ENCODE peak calls at places on chromosomes 13 and 19, in eight cellular contexts. One of them, this sample, is unnamed.

GRCh38 chr13:50712469-50712868 is 131.0 kb downstream of the DLEU7 start:
- DNase-seq in type B pancreatic cell: no peak
- DNase-seq in stomach: no peak
- DNase-seq in tibial nerve: no peak
- DNase-seq in B cell: no peak
- DNase-seq in tibial artery: no peak
- DNase-seq in endothelial cell of umbilical vein: no peak
- DNase-seq in cardiac fibroblast: no peak
- DNase-seq in this sample: no peak

GRCh38 chr13:51674276-51674675 is 90.0 kb downstream of the WDFY2 start:
- DNase-seq in type B pancreatic cell: no peak
- DNase-seq in stomach: peak; percentile 89
- DNase-seq in tibial nerve: no peak
- DNase-seq in B cell: no peak
- DNase-seq in tibial artery: no peak
- DNase-seq in endothelial cell of umbilical vein: no peak
- DNase-seq in cardiac fibroblast: no peak
- DNase-seq in this sample: no peak

GRCh38 chr13:113157929-113158747 is at the start of gene PROZ:
- DNase-seq in type B pancreatic cell: peak; percentile 8
- DNase-seq in stomach: no peak
- DNase-seq in tibial nerve: no peak
- DNase-seq in B cell: no peak
- DNase-seq in tibial artery: no peak
- DNase-seq in endothelial cell of umbilical vein: no peak
- DNase-seq in cardiac fibroblast: no peak
- DNase-seq in this sample: no peak

GRCh38 chr19:51687791-51688664 is 5.1 kb upstream of the SPACA6 start:
- DNase-seq in type B pancreatic cell: no peak
- DNase-seq in stomach: peak; percentile 32
- DNase-seq in tibial nerve: peak; percentile 39
- DNase-seq in B cell: no peak
- DNase-seq in tibial artery: peak; percentile 90
- DNase-seq in endothelial cell of umbilical vein: peak; percentile 54
- DNase-seq in cardiac fibroblast: peak; percentile 67
- DNase-seq in this sample: no peak

GRCh38 chr13:45473627-45474026 is 8.9 kb downstream of the COG3 start:
- DNase-seq in type B pancreatic cell: no peak
- DNase-seq in stomach: no peak
- DNase-seq in tibial nerve: no peak
- DNase-seq in B cell: no peak
- DNase-seq in tibial artery: no peak
- DNase-seq in endothelial cell of umbilical vein: no peak
- DNase-seq in cardiac fibroblast: no peak
- DNase-seq in this sample: peak; percentile 36

GRCh38 chr13:23321534-23322241 is 111.8 kb downstream of the SACS start:
- DNase-seq in type B pancreatic cell: no peak
- DNase-seq in stomach: no peak
- DNase-seq in tibial nerve: no peak
- DNase-seq in B cell: no peak
- DNase-seq in tibial artery: peak; percentile 74
- DNase-seq in endothelial cell of umbilical vein: peak; percentile 92
- DNase-seq in cardiac fibroblast: peak; percentile 98
- DNase-seq in this sample: peak; percentile 54

GRCh38 chr19:49911381-49912145 is 14.9 kb upstream of the IL4I1 start:
- DNase-seq in type B pancreatic cell: no peak
- DNase-seq in stomach: no peak
- DNase-seq in tibial nerve: no peak
- DNase-seq in B cell: no peak
- DNase-seq in tibial artery: no peak
- DNase-seq in endothelial cell of umbilical vein: peak; percentile 41
- DNase-seq in cardiac fibroblast: peak; percentile 20
- DNase-seq in this sample: peak; percentile 92

GRCh38 chr13:32527151-32527550 is 11.4 kb downstream of the N4BP2L2 start:
- DNase-seq in type B pancreatic cell: no peak
- DNase-seq in stomach: no peak
- DNase-seq in tibial nerve: no peak
- DNase-seq in B cell: no peak
- DNase-seq in tibial artery: no peak
- DNase-seq in endothelial cell of umbilical vein: no peak
- DNase-seq in cardiac fibroblast: no peak
- DNase-seq in this sample: no peak

GRCh38 chr19:11164879-11165406 is 9.4 kb upstream of the SPC24 start:
- DNase-seq in type B pancreatic cell: no peak
- DNase-seq in stomach: peak; percentile 65
- DNase-seq in tibial nerve: peak; percentile 75
- DNase-seq in B cell: no peak
- DNase-seq in tibial artery: peak; percentile 96
- DNase-seq in endothelial cell of umbilical vein: peak; percentile 51
- DNase-seq in cardiac fibroblast: peak; percentile 95
- DNase-seq in this sample: no peak

GRCh38 chr19:18442941-18443340 is 5.0 kb upstream of the ISYNA1 start:
- DNase-seq in type B pancreatic cell: no peak
- DNase-seq in stomach: no peak
- DNase-seq in tibial nerve: no peak
- DNase-seq in B cell: no peak
- DNase-seq in tibial artery: no peak
- DNase-seq in endothelial cell of umbilical vein: no peak
- DNase-seq in cardiac fibroblast: no peak
- DNase-seq in this sample: no peak

GRCh38 chr13:24671367-24672117 is 8.7 kb upstream of the ATP12A start:
- DNase-seq in type B pancreatic cell: no peak
- DNase-seq in stomach: no peak
- DNase-seq in tibial nerve: no peak
- DNase-seq in B cell: no peak
- DNase-seq in tibial artery: no peak
- DNase-seq in endothelial cell of umbilical vein: peak; percentile 51
- DNase-seq in cardiac fibroblast: peak; percentile 84
- DNase-seq in this sample: peak; percentile 47

GRCh38 chr13:84455143-84455905 is 573.0 kb upstream of the SLITRK1 start:
- DNase-seq in type B pancreatic cell: no peak
- DNase-seq in stomach: no peak
- DNase-seq in tibial nerve: no peak
- DNase-seq in B cell: no peak
- DNase-seq in tibial artery: no peak
- DNase-seq in endothelial cell of umbilical vein: no peak
- DNase-seq in cardiac fibroblast: no peak
- DNase-seq in this sample: no peak

GRCh38 chr19:17107546-17108452 is 32.2 kb downstream of the MYO9B start:
- DNase-seq in type B pancreatic cell: no peak
- DNase-seq in stomach: peak; percentile 73
- DNase-seq in tibial nerve: peak; percentile 48
- DNase-seq in B cell: no peak
- DNase-seq in tibial artery: peak; percentile 99
- DNase-seq in endothelial cell of umbilical vein: peak; percentile 96
- DNase-seq in cardiac fibroblast: peak; percentile 99
- DNase-seq in this sample: peak; percentile 59

GRCh38 chr13:35865341-35866240 is 265.6 kb downstream of the DCLK1 start:
- DNase-seq in type B pancreatic cell: no peak
- DNase-seq in stomach: no peak
- DNase-seq in tibial nerve: no peak
- DNase-seq in B cell: no peak
- DNase-seq in tibial artery: no peak
- DNase-seq in endothelial cell of umbilical vein: no peak
- DNase-seq in cardiac fibroblast: no peak
- DNase-seq in this sample: no peak

GRCh38 chr13:36858285-36858684 is 39.3 kb downstream of the RFXAP start:
- DNase-seq in type B pancreatic cell: no peak
- DNase-seq in stomach: no peak
- DNase-seq in tibial nerve: no peak
- DNase-seq in B cell: no peak
- DNase-seq in tibial artery: no peak
- DNase-seq in endothelial cell of umbilical vein: peak; percentile 68
- DNase-seq in cardiac fibroblast: peak; percentile 74
- DNase-seq in this sample: peak; percentile 58

DNA sequence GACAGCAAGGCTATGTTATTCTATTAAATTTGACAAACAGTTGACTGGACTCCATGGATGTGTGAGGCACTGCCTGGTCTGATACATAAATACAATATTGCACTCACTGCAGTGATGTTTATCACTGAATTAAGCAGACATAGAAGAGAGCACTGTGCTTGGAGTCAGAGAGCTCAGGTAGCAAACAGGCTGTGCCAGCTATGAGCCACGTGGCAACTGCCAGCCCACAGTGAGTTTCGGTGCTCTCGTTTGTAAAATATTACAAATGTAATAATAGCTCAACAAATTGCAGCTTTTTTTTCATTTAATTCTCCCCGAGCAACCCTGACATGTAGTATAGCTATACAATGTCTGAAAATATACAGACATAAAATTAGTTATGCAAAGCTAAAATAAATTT is 237.3 kb downstream of the NALCN start:
- DNase-seq in type B pancreatic cell: no peak
- DNase-seq in stomach: no peak
- DNase-seq in tibial nerve: no peak
- DNase-seq in B cell: no peak
- DNase-seq in tibial artery: no peak
- DNase-seq in endothelial cell of umbilical vein: no peak
- DNase-seq in cardiac fibroblast: no peak
- DNase-seq in this sample: no peak
- TF ChIP-seq CTCF in type B pancreatic cell: no peak
- TF ChIP-seq CTCF in stomach: no peak
- TF ChIP-seq CTCF in tibial nerve: no peak
- TF ChIP-seq CTCF in B cell: no peak
- TF ChIP-seq CTCF in tibial artery: no peak
- TF ChIP-seq CTCF in endothelial cell of umbilical vein: no peak
- TF ChIP-seq CTCF in cardiac fibroblast: no peak
- TF ChIP-seq CTCF in this sample: no peak

GRCh38 chr19:39217094-39217493 is 13.0 kb upstream of the SYCN start:
- DNase-seq in type B pancreatic cell: no peak
- DNase-seq in stomach: no peak
- DNase-seq in tibial nerve: no peak
- DNase-seq in B cell: no peak
- DNase-seq in tibial artery: no peak
- DNase-seq in endothelial cell of umbilical vein: no peak
- DNase-seq in cardiac fibroblast: no peak
- DNase-seq in this sample: no peak

GRCh38 chr19:39211731-39212376 is 7.8 kb upstream of the SYCN start:
- DNase-seq in type B pancreatic cell: no peak
- DNase-seq in stomach: no peak
- DNase-seq in tibial nerve: no peak
- DNase-seq in B cell: no peak
- DNase-seq in tibial artery: no peak
- DNase-seq in endothelial cell of umbilical vein: no peak
- DNase-seq in cardiac fibroblast: no peak
- DNase-seq in this sample: no peak

GRCh38 chr19:39209196-39209595 is 5.1 kb upstream of the SYCN start:
- DNase-seq in type B pancreatic cell: no peak
- DNase-seq in stomach: no peak
- DNase-seq in tibial nerve: no peak
- DNase-seq in B cell: no peak
- DNase-seq in tibial artery: no peak
- DNase-seq in endothelial cell of umbilical vein: no peak
- DNase-seq in cardiac fibroblast: no peak
- DNase-seq in this sample: no peak

GRCh38 chr19:39208175-39208795 is 4.2 kb upstream of the SYCN start:
- DNase-seq in type B pancreatic cell: no peak
- DNase-seq in stomach: no peak
- DNase-seq in tibial nerve: no peak
- DNase-seq in B cell: no peak
- DNase-seq in tibial artery: no peak
- DNase-seq in endothelial cell of umbilical vein: no peak
- DNase-seq in cardiac fibroblast: no peak
- DNase-seq in this sample: no peak

DNA sequence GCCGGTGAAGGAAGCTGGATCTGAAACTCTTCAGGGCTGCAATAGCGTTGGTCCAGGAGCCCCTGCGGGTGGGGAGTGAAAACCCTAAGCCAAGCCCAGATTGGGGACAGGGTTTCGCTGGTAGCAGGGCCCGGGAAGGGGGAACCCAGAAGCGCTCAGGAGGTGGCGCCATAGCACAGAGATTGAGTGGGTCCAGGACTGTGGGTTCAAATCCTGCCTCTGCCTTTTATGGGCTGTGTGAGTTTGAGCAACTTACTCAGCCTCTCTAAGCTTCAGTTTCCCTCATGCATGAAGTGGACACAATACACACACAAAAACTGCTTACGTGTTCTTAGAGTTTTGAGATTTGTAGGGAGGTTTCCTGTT is 8.3 kb upstream of the SYCN start:
- DNase-seq in type B pancreatic cell: no peak
- DNase-seq in stomach: peak; percentile 59
- DNase-seq in tibial nerve: no peak
- DNase-seq in B cell: no peak
- DNase-seq in tibial artery: no peak
- DNase-seq in endothelial cell of umbilical vein: no peak
- DNase-seq in cardiac fibroblast: peak; percentile 38
- DNase-seq in this sample: peak; percentile 48
- TF ChIP-seq CTCF in type B pancreatic cell: peak; percentile 58
- TF ChIP-seq CTCF in stomach: no peak
- TF ChIP-seq CTCF in tibial nerve: no peak
- TF ChIP-seq CTCF in B cell: peak; percentile 20
- TF ChIP-seq CTCF in tibial artery: no peak
- TF ChIP-seq CTCF in endothelial cell of umbilical vein: peak; percentile 18
- TF ChIP-seq CTCF in cardiac fibroblast: peak; percentile 44
- TF ChIP-seq CTCF in this sample: peak; percentile 48

DNA sequence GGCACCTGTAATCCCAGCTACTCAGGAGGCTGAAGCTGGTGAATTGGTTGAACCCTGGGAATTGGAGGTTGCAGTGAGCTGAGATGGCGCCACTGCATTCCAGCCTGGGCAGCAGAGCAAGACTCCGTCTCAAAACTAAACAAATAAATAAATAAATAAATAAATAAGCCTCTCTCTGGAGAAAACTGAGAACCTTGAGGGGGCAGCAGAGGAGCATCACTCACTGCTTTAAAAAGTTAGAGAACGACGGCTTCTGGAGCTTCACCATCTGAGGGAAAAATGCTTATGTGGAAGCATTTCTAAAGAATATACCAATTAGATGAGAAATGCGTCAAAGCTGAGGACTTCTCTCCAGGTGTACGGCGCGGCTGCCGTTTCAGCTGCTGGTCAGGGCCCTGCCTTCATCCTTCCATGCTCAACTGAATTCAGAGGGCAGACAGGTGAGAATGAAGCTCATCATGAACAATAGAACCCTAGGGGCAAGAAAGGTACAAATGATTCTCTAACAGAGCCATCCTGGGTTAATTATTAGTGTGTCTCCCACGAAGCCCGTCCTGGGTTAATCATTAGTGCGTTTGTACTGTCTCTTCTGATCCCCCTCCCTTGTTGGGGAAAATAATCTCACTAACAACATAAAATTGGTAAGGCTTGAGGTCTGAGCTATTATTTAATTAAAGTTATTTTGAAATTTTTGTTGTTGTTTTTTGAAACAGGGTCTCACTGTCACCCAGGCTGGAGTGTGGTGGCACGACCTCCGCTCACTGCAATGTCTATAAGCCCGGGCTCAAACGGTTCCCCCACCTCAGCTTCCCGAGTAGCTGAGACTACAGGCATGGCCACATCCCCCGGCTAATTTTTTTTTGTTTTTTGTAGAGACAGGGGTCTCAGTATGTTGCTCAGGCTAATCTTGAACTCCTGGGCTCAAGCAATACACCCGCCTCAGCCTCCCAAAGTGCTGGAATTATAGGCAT is 80.1 kb downstream of the IPO5 start:
- DNase-seq in type B pancreatic cell: no peak
- DNase-seq in stomach: no peak
- DNase-seq in tibial nerve: no peak
- DNase-seq in B cell: no peak
- DNase-seq in tibial artery: no peak
- DNase-seq in endothelial cell of umbilical vein: peak; percentile 45
- DNase-seq in cardiac fibroblast: peak; percentile 79
- DNase-seq in this sample: peak; percentile 27
- TF ChIP-seq CTCF in type B pancreatic cell: peak; percentile 69
- TF ChIP-seq CTCF in stomach: no peak
- TF ChIP-seq CTCF in tibial nerve: no peak
- TF ChIP-seq CTCF in B cell: no peak
- TF ChIP-seq CTCF in tibial artery: peak; percentile 17
- TF ChIP-seq CTCF in endothelial cell of umbilical vein: peak; percentile 14
- TF ChIP-seq CTCF in cardiac fibroblast: peak; percentile 52
- TF ChIP-seq CTCF in this sample: peak; percentile 9

GRCh38 chr19:6238643-6239281 is 41.0 kb downstream of the MLLT1 start:
- DNase-seq in type B pancreatic cell: no peak
- DNase-seq in stomach: peak; percentile 73
- DNase-seq in tibial nerve: no peak
- DNase-seq in B cell: no peak
- DNase-seq in tibial artery: no peak
- DNase-seq in endothelial cell of umbilical vein: no peak
- DNase-seq in cardiac fibroblast: peak; percentile 33
- DNase-seq in this sample: no peak
- TF ChIP-seq CTCF in type B pancreatic cell: no peak
- TF ChIP-seq CTCF in stomach: no peak
- TF ChIP-seq CTCF in tibial nerve: no peak
- TF ChIP-seq CTCF in B cell: no peak
- TF ChIP-seq CTCF in tibial artery: no peak
- TF ChIP-seq CTCF in endothelial cell of umbilical vein: no peak
- TF ChIP-seq CTCF in cardiac fibroblast: no peak
- TF ChIP-seq CTCF in this sample: no peak

This sample was measured in GM12865.